ENCODE peak calls at places on chromosome 20, in five cellular contexts. One of them, this sample, is unnamed.

GRCh38 chr20:24506146-24506545 is 36.7 kb downstream of the SYNDIG1 start:
- DNase-seq in HEK293T: no peak
- DNase-seq in SJSA1: peak; percentile 18
- DNase-seq in amygdala: no peak
- DNase-seq in fibroblast of gingiva: no peak
- DNase-seq in this sample: no peak

GRCh38 chr20:62739581-62740285 is 31.1 kb downstream of the NTSR1 start:
- DNase-seq in fibroblast of gingiva: peak; percentile 26
- DNase-seq in HEK293T: no peak
- DNase-seq in amygdala: no peak
- DNase-seq in SJSA1: no peak
- DNase-seq in this sample: no peak

GRCh38 chr20:9179193-9179802 is 110.4 kb downstream of the PLCB4 start:
- DNase-seq in fibroblast of gingiva: no peak
- DNase-seq in HEK293T: no peak
- DNase-seq in amygdala: no peak
- DNase-seq in SJSA1: no peak
- DNase-seq in this sample: no peak

GRCh38 chr20:52349806-52350205 is 158.2 kb upstream of the ZFP64 start:
- DNase-seq in HEK293T: no peak
- DNase-seq in SJSA1: no peak
- DNase-seq in amygdala: no peak
- DNase-seq in fibroblast of gingiva: no peak
- DNase-seq in this sample: no peak

GRCh38 chr20:16459019-16459700 is 114.1 kb downstream of the KIF16B start:
- DNase-seq in HEK293T: no peak
- DNase-seq in fibroblast of gingiva: peak; percentile 83
- DNase-seq in SJSA1: no peak
- DNase-seq in amygdala: no peak
- DNase-seq in this sample: peak; percentile 3

GRCh38 chr20:47546184-47547033 is 44.7 kb downstream of the NCOA3 start:
- DNase-seq in amygdala: no peak
- DNase-seq in HEK293T: no peak
- DNase-seq in SJSA1: no peak
- DNase-seq in fibroblast of gingiva: peak; percentile 69
- DNase-seq in this sample: no peak

GRCh38 chr20:36199293-36200257 is 36.7 kb upstream of the AAR2 start:
- DNase-seq in fibroblast of gingiva: peak; percentile 60
- DNase-seq in SJSA1: peak; percentile 81
- DNase-seq in amygdala: peak; percentile 52
- DNase-seq in HEK293T: peak; percentile 86
- DNase-seq in this sample: peak; percentile 71

GRCh38 chr20:17617212-17617867 is 47.5 kb downstream of the DSTN start:
- DNase-seq in fibroblast of gingiva: no peak
- DNase-seq in amygdala: no peak
- DNase-seq in HEK293T: peak; percentile 68
- DNase-seq in SJSA1: peak; percentile 57
- DNase-seq in this sample: peak; percentile 79

GRCh38 chr20:37524221-37524700 is 3.2 kb downstream of the NNAT start:
- DNase-seq in amygdala: no peak
- DNase-seq in fibroblast of gingiva: no peak
- DNase-seq in HEK293T: no peak
- DNase-seq in SJSA1: no peak
- DNase-seq in this sample: no peak

This sample was measured in C1 segment of cervical spinal cord.